ENCODE peak calls at places on chromosome 20, in seven cellular contexts. S is neural progenitor cell; C is NCI-H1092; Q is nephron progenitor cell; N is COLO829; L is stimulated activated CD4-positive, alpha-beta T cell treated with anti-CD3 and anti-CD28 coated beads, Interleukin-4, amount 100 ng/mL, for 1 hour; Z is frontal cortex. D is an unnamed sample.

GRCh38 chr20:45459606-45460005 is 9.9 kb upstream of the WFDC2 start:
- DNase-seq in S (no peak), C (no peak), Q (no peak), N (no peak), L (no peak), Z (no peak), D (no peak)

GRCh38 chr20:37393863-37394542 is 48.1 kb downstream of the SRC start:
- DNase-seq in S (peak; percentile 4), C (no peak), Q (no peak), N (no peak), L (no peak), Z (no peak), D (no peak)

GRCh38 chr20:38840053-38840893 is 34.8 kb downstream of the PPP1R16B start:
- DNase-seq in S (no peak), C (no peak), Q (no peak), N (no peak), L (peak; percentile 51), Z (no peak), D (no peak)

GRCh38 chr20:52075400-52075799 is 116.2 kb downstream of the ZFP64 start:
- DNase-seq in S (no peak), C (no peak), Q (no peak), N (no peak), L (no peak), Z (no peak), D (no peak)

GRCh38 chr20:7161690-7162089 is 394.2 kb downstream of the BMP2 start:
- DNase-seq in S (peak; percentile 32), C (no peak), Q (no peak), N (no peak), L (no peak), Z (no peak), D (no peak)

GRCh38 chr20:40265872-40266533 is 423.0 kb downstream of the MAFB start:
- DNase-seq in S (peak; percentile 61), C (peak; percentile 15), Q (no peak), N (peak; percentile 28), L (no peak), Z (no peak), D (no peak)

GRCh38 chr20:53019464-53019863 is 47.3 kb downstream of the TSHZ2 start:
- DNase-seq in S (no peak), C (no peak), Q (no peak), N (no peak), L (no peak), Z (no peak), D (no peak)

GRCh38 chr20:1979116-1979778 is 14.6 kb downstream of the PDYN start:
- DNase-seq in S (peak; percentile 45), C (no peak), Q (no peak), N (no peak), L (no peak), Z (no peak), D (no peak)

GRCh38 chr20:48217191-48217590 is 431.9 kb upstream of the SULF2 start:
- DNase-seq in S (no peak), C (no peak), Q (no peak), N (no peak), L (no peak), Z (no peak), D (no peak)

GRCh38 chr20:36454664-36455427 is 86.5 kb upstream of the MYL9 start:
- DNase-seq in S (peak; percentile 72), C (no peak), Q (peak; percentile 65), N (no peak), L (no peak), Z (no peak), D (peak; percentile 68)

GRCh38 chr20:14918981-14919380 is 581.6 kb upstream of the FLRT3 start:
- DNase-seq in S (no peak), C (no peak), Q (no peak), N (no peak), L (no peak), Z (no peak), D (no peak)

GRCh38 chr20:32158943-32159660 is 48.4 kb downstream of the PLAGL2 start:
- DNase-seq in S (no peak), C (no peak), Q (no peak), N (no peak), L (no peak), Z (no peak), D (no peak)

GRCh38 chr20:48490976-48491657 is 336.7 kb downstream of the PREX1 start:
- DNase-seq in S (no peak), C (no peak), Q (no peak), N (no peak), L (no peak), Z (no peak), D (no peak)

GRCh38 chr20:24236963-24237362 is 232.5 kb upstream of the SYNDIG1 start:
- DNase-seq in S (no peak), C (no peak), Q (no peak), N (no peak), L (no peak), Z (no peak), D (no peak)

GRCh38 chr20:58109918-58110635 is 118.4 kb downstream of the ANKRD60 start:
- DNase-seq in S (no peak), C (no peak), Q (no peak), N (no peak), L (no peak), Z (no peak), D (no peak)

D was measured in H54.